ENCODE peak calls at places on chromosomes 12 and 14, in four cellular contexts. L, S, F and R are unnamed samples.

GRCh38 chr14:80959448-80960006 is 4.1 kb downstream of the TSHR start:
- DNase-seq in L (no peak), S (no peak), F (no peak), R (no peak)

GRCh38 chr14:99354166-99354875 is 82.3 kb upstream of the BCL11B start:
- DNase-seq in L (no peak), S (no peak), F (no peak), R (no peak)

GRCh38 chr12:13208533-13209278 is 12.2 kb downstream of the EMP1 start:
- DNase-seq in L (no peak), S (no peak), F (peak; percentile 55), R (no peak)

GRCh38 chr14:73231874-73232851 is 5.1 kb upstream of the PAPLN start:
- DNase-seq in L (peak; percentile 69), S (no peak), F (peak; percentile 27), R (no peak)

GRCh38 chr12:5525783-5526367 is 94.0 kb downstream of the NTF3 start:
- DNase-seq in L (no peak), S (no peak), F (no peak), R (no peak)

GRCh38 chr12:9509464-9510166 is 98.1 kb downstream of the KLRB1 start:
- DNase-seq in L (no peak), S (peak; percentile 13), F (no peak), R (peak; percentile 81)

GRCh38 chr14:74548881-74549280 is 55.3 kb downstream of the ISCA2 start:
- DNase-seq in L (no peak), S (no peak), F (peak; percentile 38), R (no peak)

GRCh38 chr14:105146976-105147700 is 21.4 kb downstream of the JAG2 start:
- DNase-seq in L (no peak), S (no peak), F (no peak), R (no peak)

GRCh38 chr14:73771848-73772705 is 57.9 kb upstream of the PNMA1 start:
- DNase-seq in L (peak; percentile 94), S (no peak), F (peak; percentile 2), R (peak; percentile 81)

GRCh38 chr14:67285876-67286452 is 44.7 kb downstream of the PALS1 start:
- DNase-seq in L (peak; percentile 25), S (peak; percentile 39), F (peak; percentile 86), R (peak; percentile 11)

GRCh38 chr12:96981053-96981452 is 74.0 kb downstream of the NEDD1 start:
- DNase-seq in L (no peak), S (no peak), F (peak; percentile 53), R (peak; percentile 46)

GRCh38 chr14:61923348-61923747 is 161.1 kb downstream of the SNAPC1 start:
- DNase-seq in L (no peak), S (no peak), F (peak; percentile 72), R (no peak)

GRCh38 chr14:44162197-44162596 is 344.9 kb downstream of the FSCB start:
- DNase-seq in L (peak; percentile 33), S (no peak), F (no peak), R (no peak)

GRCh38 chr14:21087294-21088091 is 11.0 kb downstream of the ZNF219 start:
- DNase-seq in L (no peak), S (no peak), F (peak; percentile 53), R (peak; percentile 67)

GRCh38 chr14:61570961-61571299 is 124.4 kb upstream of the HIF1A start:
- DNase-seq in L (no peak), S (no peak), F (no peak), R (no peak)

GRCh38 chr12:110922652-110923051 is 2.3 kb upstream of the MYL2 start:
- DNase-seq in L (no peak), S (no peak), F (no peak), R (no peak)
- H3K9ac ChIP-seq in L (no peak overlapping the region), S (no peak overlapping the region), F (no peak overlapping the region), R (no peak overlapping the region)

GRCh38 chr12:89461649-89462612 is 62.7 kb downstream of the GALNT4 start:
- DNase-seq in L (peak; percentile 44), S (peak; percentile 57), F (peak; percentile 82), R (peak; percentile 71)
- TF ChIP-seq CTCF in L (peak; percentile 72), S (peak; percentile 66), F (peak; percentile 76), R (peak; percentile 52)

GRCh38 chr12:19885092-19885813 is 446.0 kb downstream of the AEBP2 start:
- DNase-seq in L (no peak), S (no peak), F (no peak), R (no peak)
- H2AFZ ChIP-seq in L (no peak overlapping the region), S (no peak overlapping the region), F (no peak overlapping the region), R (no peak overlapping the region)

GRCh38 chr12:62703011-62703380 is 232.0 kb downstream of the PPM1H start:
- DNase-seq in L (no peak), S (no peak), F (peak; percentile 73), R (peak; percentile 80)
- H3K9ac ChIP-seq in L (no peak overlapping the region), S (peak overlapping the region; percentile 26), F (peak overlapping the region; percentile 51), R (peak overlapping the region; percentile 41)

GRCh38 chr12:19783547-19784444 is 344.5 kb downstream of the AEBP2 start:
- DNase-seq in L (no peak), S (no peak), F (no peak), R (no peak)

GRCh38 chr12:19778111-19778688 is 338.9 kb downstream of the AEBP2 start:
- DNase-seq in L (no peak), S (no peak), F (no peak), R (no peak)

GRCh38 chr12:19778822-19779221 is 339.5 kb downstream of the AEBP2 start:
- DNase-seq in L (no peak), S (no peak), F (no peak), R (no peak)

GRCh38 chr12:19780460-19780859 is 341.2 kb downstream of the AEBP2 start:
- DNase-seq in L (no peak), S (no peak), F (no peak), R (no peak)

GRCh38 chr12:19779393-19780056 is 340.2 kb downstream of the AEBP2 start:
- DNase-seq in L (no peak), S (no peak), F (no peak), R (no peak)
- TF ChIP-seq CTCF in L (no peak), S (no peak), F (no peak), R (no peak)

GRCh38 chr12:124078800-124079199 is 105.8 kb downstream of the ZNF664 start:
- DNase-seq in L (no peak), S (no peak), F (no peak), R (no peak)

GRCh38 chr12:124075836-124076235 is 102.8 kb downstream of the ZNF664 start:
- DNase-seq in L (no peak), S (no peak), F (no peak), R (no peak)

GRCh38 chr12:124077730-124078129 is 104.7 kb downstream of the ZNF664 start:
- DNase-seq in L (no peak), S (no peak), F (no peak), R (no peak)

DNA sequence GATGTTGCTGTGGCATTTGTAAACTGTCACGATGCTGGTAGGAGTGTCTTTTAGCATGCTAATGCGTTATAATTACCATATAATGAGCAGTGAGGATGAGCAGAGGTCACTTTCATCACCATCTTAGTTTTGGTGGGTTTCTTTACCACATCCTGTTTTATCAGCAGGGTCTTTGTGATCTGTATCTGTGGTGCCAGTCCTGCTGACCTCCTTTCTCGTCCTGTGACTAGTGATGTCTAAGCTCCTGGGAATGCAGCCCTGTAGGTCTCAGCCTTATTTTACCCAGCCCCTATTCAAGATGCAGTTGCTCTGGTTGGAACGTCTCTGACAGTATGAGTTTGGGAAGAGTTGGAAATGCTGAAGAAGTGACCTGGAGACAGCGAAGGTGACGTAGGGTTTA is 100.6 kb downstream of the ZNF664 start:
- DNase-seq in L (no peak), S (no peak), F (peak; percentile 6), R (no peak)
- H2AFZ ChIP-seq in L (no peak overlapping the region), S (no peak overlapping the region), F (no peak overlapping the region), R (no peak overlapping the region)

DNA sequence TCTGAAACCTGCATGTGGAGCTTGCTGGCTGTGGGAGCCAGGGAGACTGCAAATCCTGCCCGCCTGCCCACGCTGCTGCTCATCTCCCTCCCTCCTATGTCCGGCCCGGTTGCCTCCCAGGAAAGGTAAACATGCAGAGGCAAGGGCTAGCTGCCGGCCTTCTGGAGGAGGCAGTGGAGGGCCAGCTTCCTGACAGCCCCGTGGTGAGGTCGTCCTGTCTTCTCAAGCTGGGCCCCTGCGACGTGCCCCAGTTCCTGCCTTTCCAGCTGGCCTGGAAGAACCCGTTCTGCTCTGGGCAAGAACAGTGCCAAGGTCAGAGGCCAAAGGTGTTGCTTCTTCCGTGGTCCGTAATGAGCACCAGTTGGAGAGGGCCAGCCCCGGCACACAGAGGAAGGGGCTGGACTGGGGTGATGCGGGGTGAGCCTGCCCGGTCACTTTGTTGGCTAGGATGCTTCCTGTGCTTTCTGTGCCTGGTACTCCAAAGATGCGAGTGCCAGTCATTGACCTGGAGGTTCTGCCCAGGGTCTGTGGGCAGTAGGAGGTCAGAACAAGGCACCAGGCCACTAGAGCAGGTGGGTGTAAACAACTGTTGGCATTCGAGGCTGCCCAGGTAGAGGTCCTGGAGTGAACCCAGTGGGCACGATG is 25.3 kb downstream of the TPCN1 start:
- DNase-seq in L (peak; percentile 47), S (no peak), F (peak; percentile 59), R (no peak)
- H3K9ac ChIP-seq in L (peak overlapping the region; percentile 58), S (peak overlapping the region; percentile 36), F (peak overlapping the region; percentile 96), R (peak overlapping the region; percentile 66)

DNA sequence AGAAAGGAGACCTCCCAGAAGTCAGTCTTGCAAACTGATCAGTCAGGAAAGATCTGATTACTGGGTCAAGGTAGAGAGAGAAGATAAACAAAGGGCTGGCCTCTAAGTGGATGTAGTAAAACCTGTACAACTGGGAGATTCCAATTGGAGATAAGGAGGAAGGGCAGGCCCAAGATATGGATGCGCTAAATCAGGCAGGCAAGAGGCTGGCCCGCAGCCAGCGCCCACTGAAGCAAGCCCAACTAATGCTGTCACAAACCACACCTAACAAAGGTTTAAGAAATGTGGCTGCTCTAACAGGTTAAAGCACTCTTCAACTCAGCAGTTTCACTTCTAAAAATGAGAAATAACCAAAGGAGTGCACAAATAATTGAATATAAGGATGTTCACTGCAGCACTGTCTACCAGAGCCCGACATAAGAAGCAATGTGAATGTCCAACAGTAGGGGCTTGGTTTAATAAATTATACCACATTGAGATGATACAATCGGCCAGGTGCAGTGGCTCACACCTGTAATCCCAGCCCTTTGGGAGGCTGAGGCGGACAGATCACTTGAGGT is 4.7 kb downstream of the GLTP start:
- DNase-seq in L (no peak), S (no peak), F (peak; percentile 76), R (peak; percentile 56)
- TF ChIP-seq CTCF in L (no peak), S (no peak), F (no peak), R (no peak)

GRCh38 chr14:93657875-93658274 is 130.4 kb downstream of the PRIMA1 start:
- DNase-seq in L (no peak), S (no peak), F (no peak), R (no peak)

GRCh38 chr14:93655078-93655750 is 133.1 kb downstream of the PRIMA1 start:
- DNase-seq in L (peak; percentile 60), S (peak; percentile 48), F (peak; percentile 85), R (peak; percentile 40)

GRCh38 chr14:93648440-93649168 is 139.7 kb downstream of the PRIMA1 start:
- DNase-seq in L (peak; percentile 28), S (peak; percentile 34), F (peak; percentile 44), R (peak; percentile 23)

GRCh38 chr14:93654599-93654998 is 133.7 kb downstream of the PRIMA1 start:
- DNase-seq in L (no peak), S (no peak), F (no peak), R (no peak)
- H2AFZ ChIP-seq in L (no peak overlapping the region), S (peak overlapping the region; percentile 92), F (no peak overlapping the region), R (no peak overlapping the region)

GRCh38 chr12:48556631-48557030 is 13.2 kb downstream of the LALBA start:
- DNase-seq in L (no peak), S (no peak), F (no peak), R (no peak)
- H3K9ac ChIP-seq in L (no peak overlapping the region), S (no peak overlapping the region), F (no peak overlapping the region), R (no peak overlapping the region)